ENCODE peak calls at places on chromosomes 13 and 19, in nine cellular contexts. One of them, this sample, is unnamed.

GRCh38 chr13:41905600-41906254 is 55.2 kb downstream of the VWA8 start:
- DNase-seq in BJ: no peak
- DNase-seq in fibroblast of mammary gland: peak; percentile 68
- DNase-seq in HFF-Myc: no peak
- DNase-seq in GM23338: peak; percentile 70
- DNase-seq in cardiac muscle cell: peak; percentile 53
- DNase-seq in CD4-positive, alpha-beta T cell: no peak
- DNase-seq in fibroblast of the aortic adventitia: peak; percentile 66
- DNase-seq in heart right ventricle: no peak
- DNase-seq in this sample: no peak

GRCh38 chr19:1942078-1942933 is 1.3 kb downstream of the CSNK1G2 start:
- DNase-seq in BJ: peak; percentile 8
- DNase-seq in fibroblast of mammary gland: peak; percentile 50
- DNase-seq in HFF-Myc: peak; percentile 17
- DNase-seq in GM23338: peak; percentile 93
- DNase-seq in cardiac muscle cell: peak; percentile 73
- DNase-seq in CD4-positive, alpha-beta T cell: peak; percentile 71
- DNase-seq in fibroblast of the aortic adventitia: peak; percentile 57
- DNase-seq in heart right ventricle: peak; percentile 65
- DNase-seq in this sample: peak; percentile 90

GRCh38 chr19:54160182-54160811 is 776 bp upstream of the LENG1 start:
- DNase-seq in BJ: no peak
- DNase-seq in fibroblast of mammary gland: peak; percentile 43
- DNase-seq in HFF-Myc: no peak
- DNase-seq in GM23338: peak; percentile 55
- DNase-seq in cardiac muscle cell: peak; percentile 30
- DNase-seq in CD4-positive, alpha-beta T cell: no peak
- DNase-seq in fibroblast of the aortic adventitia: peak; percentile 26
- DNase-seq in heart right ventricle: no peak
- DNase-seq in this sample: no peak

GRCh38 chr19:6765738-6766356 is 1.4 kb downstream of the SH2D3A start:
- DNase-seq in BJ: no peak
- DNase-seq in fibroblast of mammary gland: no peak
- DNase-seq in HFF-Myc: no peak
- DNase-seq in GM23338: peak; percentile 96
- DNase-seq in cardiac muscle cell: no peak
- DNase-seq in CD4-positive, alpha-beta T cell: peak; percentile 10
- DNase-seq in fibroblast of the aortic adventitia: no peak
- DNase-seq in heart right ventricle: no peak
- DNase-seq in this sample: peak; percentile 98

GRCh38 chr13:34942732-34943674 is 933 bp downstream of the NBEA start:
- DNase-seq in BJ: no peak
- DNase-seq in fibroblast of mammary gland: no peak
- DNase-seq in HFF-Myc: no peak
- DNase-seq in GM23338: peak; percentile 78
- DNase-seq in cardiac muscle cell: peak; percentile 5
- DNase-seq in CD4-positive, alpha-beta T cell: no peak
- DNase-seq in fibroblast of the aortic adventitia: no peak
- DNase-seq in heart right ventricle: peak; percentile 26
- DNase-seq in this sample: peak; percentile 68

GRCh38 chr19:10852098-10852800 is 4.0 kb downstream of the C19orf38 start:
- DNase-seq in BJ: peak; percentile 23
- DNase-seq in fibroblast of mammary gland: peak; percentile 49
- DNase-seq in HFF-Myc: no peak
- DNase-seq in GM23338: no peak
- DNase-seq in cardiac muscle cell: peak; percentile 45
- DNase-seq in CD4-positive, alpha-beta T cell: no peak
- DNase-seq in fibroblast of the aortic adventitia: peak; percentile 53
- DNase-seq in heart right ventricle: no peak
- DNase-seq in this sample: no peak

GRCh38 chr13:20848944-20849343 is 53.6 kb downstream of the XPO4 start:
- DNase-seq in BJ: no peak
- DNase-seq in fibroblast of mammary gland: no peak
- DNase-seq in HFF-Myc: no peak
- DNase-seq in GM23338: no peak
- DNase-seq in cardiac muscle cell: no peak
- DNase-seq in CD4-positive, alpha-beta T cell: no peak
- DNase-seq in fibroblast of the aortic adventitia: peak; percentile 76
- DNase-seq in heart right ventricle: no peak
- DNase-seq in this sample: no peak

GRCh38 chr13:106753241-106753640 is 185.3 kb upstream of the ARGLU1 start:
- DNase-seq in BJ: no peak
- DNase-seq in fibroblast of mammary gland: no peak
- DNase-seq in HFF-Myc: no peak
- DNase-seq in GM23338: no peak
- DNase-seq in cardiac muscle cell: no peak
- DNase-seq in CD4-positive, alpha-beta T cell: no peak
- DNase-seq in fibroblast of the aortic adventitia: no peak
- DNase-seq in heart right ventricle: peak; percentile 35
- DNase-seq in this sample: no peak

GRCh38 chr19:46656541-46656940 is 4.4 kb downstream of the DACT3 start:
- DNase-seq in BJ: no peak
- DNase-seq in fibroblast of mammary gland: no peak
- DNase-seq in HFF-Myc: no peak
- DNase-seq in GM23338: no peak
- DNase-seq in cardiac muscle cell: no peak
- DNase-seq in CD4-positive, alpha-beta T cell: no peak
- DNase-seq in fibroblast of the aortic adventitia: no peak
- DNase-seq in heart right ventricle: no peak
- DNase-seq in this sample: no peak

GRCh38 chr13:44583126-44583525 is 7.0 kb upstream of the TSC22D1 start:
- DNase-seq in BJ: no peak
- DNase-seq in fibroblast of mammary gland: no peak
- DNase-seq in HFF-Myc: no peak
- DNase-seq in GM23338: no peak
- DNase-seq in cardiac muscle cell: no peak
- DNase-seq in CD4-positive, alpha-beta T cell: no peak
- DNase-seq in fibroblast of the aortic adventitia: no peak
- DNase-seq in heart right ventricle: no peak
- DNase-seq in this sample: no peak

GRCh38 chr13:73338389-73338788 is 279.6 kb downstream of the KLF5 start:
- DNase-seq in BJ: no peak
- DNase-seq in fibroblast of mammary gland: peak; percentile 17
- DNase-seq in HFF-Myc: no peak
- DNase-seq in GM23338: no peak
- DNase-seq in cardiac muscle cell: peak; percentile 61
- DNase-seq in CD4-positive, alpha-beta T cell: no peak
- DNase-seq in fibroblast of the aortic adventitia: peak; percentile 6
- DNase-seq in heart right ventricle: no peak
- DNase-seq in this sample: no peak

GRCh38 chr13:73340069-73340468 is 281.3 kb downstream of the KLF5 start:
- DNase-seq in BJ: no peak
- DNase-seq in fibroblast of mammary gland: no peak
- DNase-seq in HFF-Myc: no peak
- DNase-seq in GM23338: no peak
- DNase-seq in cardiac muscle cell: no peak
- DNase-seq in CD4-positive, alpha-beta T cell: no peak
- DNase-seq in fibroblast of the aortic adventitia: no peak
- DNase-seq in heart right ventricle: no peak
- DNase-seq in this sample: no peak

GRCh38 chr13:73339086-73339485 is 280.3 kb downstream of the KLF5 start:
- DNase-seq in BJ: no peak
- DNase-seq in fibroblast of mammary gland: no peak
- DNase-seq in HFF-Myc: no peak
- DNase-seq in GM23338: no peak
- DNase-seq in cardiac muscle cell: no peak
- DNase-seq in CD4-positive, alpha-beta T cell: no peak
- DNase-seq in fibroblast of the aortic adventitia: no peak
- DNase-seq in heart right ventricle: no peak
- DNase-seq in this sample: no peak

GRCh38 chr13:73337511-73337910 is 278.7 kb downstream of the KLF5 start:
- DNase-seq in BJ: no peak
- DNase-seq in fibroblast of mammary gland: no peak
- DNase-seq in HFF-Myc: no peak
- DNase-seq in GM23338: no peak
- DNase-seq in cardiac muscle cell: no peak
- DNase-seq in CD4-positive, alpha-beta T cell: no peak
- DNase-seq in fibroblast of the aortic adventitia: no peak
- DNase-seq in heart right ventricle: no peak
- DNase-seq in this sample: no peak

DNA sequence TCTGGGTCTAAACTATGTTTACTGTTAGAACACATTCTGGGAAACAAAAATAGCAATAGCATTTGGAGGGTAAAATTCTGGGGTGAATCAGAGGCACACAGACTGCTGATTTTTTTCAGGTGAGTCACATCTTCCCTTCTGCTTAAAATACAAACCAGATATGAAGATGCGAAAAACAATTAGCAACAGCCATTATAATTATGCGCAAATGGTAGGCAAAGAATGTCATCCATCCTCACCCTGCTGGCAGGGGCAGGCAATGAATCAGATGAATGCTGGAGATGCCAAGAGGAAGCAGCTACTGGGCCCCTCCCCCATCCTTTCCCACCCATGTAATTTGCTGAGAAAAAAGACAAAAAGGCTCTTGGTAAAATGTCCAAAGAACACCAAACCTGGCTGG is 282.9 kb downstream of the KLF5 start:
- DNase-seq in BJ: peak; percentile 54
- DNase-seq in fibroblast of mammary gland: peak; percentile 68
- DNase-seq in HFF-Myc: no peak
- DNase-seq in GM23338: peak; percentile 41
- DNase-seq in cardiac muscle cell: peak; percentile 25
- DNase-seq in CD4-positive, alpha-beta T cell: no peak
- DNase-seq in fibroblast of the aortic adventitia: peak; percentile 25
- DNase-seq in heart right ventricle: no peak
- DNase-seq in this sample: peak; percentile 30
- TF ChIP-seq CTCF in BJ: no peak
- TF ChIP-seq CTCF in fibroblast of mammary gland: no peak
- TF ChIP-seq CTCF in HFF-Myc: no peak
- TF ChIP-seq CTCF in GM23338: no peak
- TF ChIP-seq CTCF in cardiac muscle cell: no peak
- TF ChIP-seq CTCF in CD4-positive, alpha-beta T cell: no peak
- TF ChIP-seq CTCF in fibroblast of the aortic adventitia: no peak
- TF ChIP-seq CTCF in heart right ventricle: no peak
- TF ChIP-seq CTCF in this sample: no peak

GRCh38 chr19:3783660-3784584 is 2.3 kb downstream of the MATK start:
- DNase-seq in BJ: no peak
- DNase-seq in fibroblast of mammary gland: no peak
- DNase-seq in HFF-Myc: no peak
- DNase-seq in GM23338: peak; percentile 81
- DNase-seq in cardiac muscle cell: no peak
- DNase-seq in CD4-positive, alpha-beta T cell: peak; percentile 19
- DNase-seq in fibroblast of the aortic adventitia: no peak
- DNase-seq in heart right ventricle: no peak
- DNase-seq in this sample: peak; percentile 87
- TF ChIP-seq CTCF in BJ: no peak
- TF ChIP-seq CTCF in fibroblast of mammary gland: peak; percentile 22
- TF ChIP-seq CTCF in HFF-Myc: peak; percentile 24
- TF ChIP-seq CTCF in GM23338: peak; percentile 63
- TF ChIP-seq CTCF in cardiac muscle cell: peak; percentile 14
- TF ChIP-seq CTCF in CD4-positive, alpha-beta T cell: peak; percentile 12
- TF ChIP-seq CTCF in fibroblast of the aortic adventitia: no peak
- TF ChIP-seq CTCF in heart right ventricle: no peak
- TF ChIP-seq CTCF in this sample: peak; percentile 77

DNA sequence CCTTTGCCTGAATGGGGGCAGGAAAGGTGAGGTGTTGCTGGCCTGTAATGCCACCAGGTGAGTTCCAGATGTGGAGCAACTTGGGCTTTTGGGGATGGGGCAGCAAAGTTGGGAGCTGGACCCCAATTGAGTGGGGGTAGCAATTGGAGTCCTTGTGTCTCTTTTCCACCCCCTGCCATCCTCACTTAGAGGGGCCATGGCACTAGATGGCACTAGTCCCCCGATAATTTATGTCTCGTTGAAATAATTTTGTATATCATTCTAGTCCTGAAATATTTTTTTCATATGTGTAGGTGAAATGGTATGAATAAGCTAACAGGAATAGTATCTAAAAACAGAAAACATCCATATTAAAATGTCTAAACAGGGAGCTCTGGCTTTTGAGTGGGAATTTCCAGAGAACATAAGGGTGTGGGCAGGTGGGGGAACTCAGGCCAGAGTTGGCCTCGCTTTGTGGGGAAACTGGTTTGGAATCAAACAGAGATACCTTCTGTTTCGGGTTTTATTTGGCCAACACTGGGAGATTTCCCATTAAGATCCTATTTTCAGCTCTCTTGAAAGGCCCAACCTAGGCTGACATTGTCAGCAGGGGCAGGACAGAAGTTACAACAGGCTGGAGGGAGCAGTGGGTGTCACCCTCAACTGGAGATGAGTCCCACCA is 3.4 kb downstream of the ZNF576 start:
- DNase-seq in BJ: no peak
- DNase-seq in fibroblast of mammary gland: no peak
- DNase-seq in HFF-Myc: no peak
- DNase-seq in GM23338: no peak
- DNase-seq in cardiac muscle cell: no peak
- DNase-seq in CD4-positive, alpha-beta T cell: no peak
- DNase-seq in fibroblast of the aortic adventitia: no peak
- DNase-seq in heart right ventricle: no peak
- DNase-seq in this sample: no peak
- TF ChIP-seq CTCF in BJ: no peak
- TF ChIP-seq CTCF in fibroblast of mammary gland: no peak
- TF ChIP-seq CTCF in HFF-Myc: no peak
- TF ChIP-seq CTCF in GM23338: no peak
- TF ChIP-seq CTCF in cardiac muscle cell: no peak
- TF ChIP-seq CTCF in CD4-positive, alpha-beta T cell: no peak
- TF ChIP-seq CTCF in fibroblast of the aortic adventitia: no peak
- TF ChIP-seq CTCF in heart right ventricle: no peak
- TF ChIP-seq CTCF in this sample: no peak

GRCh38 chr13:27794921-27795717 is 2.8 kb downstream of the GSX1 start:
- DNase-seq in BJ: no peak
- DNase-seq in fibroblast of mammary gland: no peak
- DNase-seq in HFF-Myc: no peak
- DNase-seq in GM23338: peak; percentile 78
- DNase-seq in cardiac muscle cell: no peak
- DNase-seq in CD4-positive, alpha-beta T cell: no peak
- DNase-seq in fibroblast of the aortic adventitia: no peak
- DNase-seq in heart right ventricle: no peak
- DNase-seq in this sample: peak; percentile 68

GRCh38 chr13:27794075-27794691 is 1.9 kb downstream of the GSX1 start:
- DNase-seq in BJ: no peak
- DNase-seq in fibroblast of mammary gland: no peak
- DNase-seq in HFF-Myc: no peak
- DNase-seq in GM23338: peak; percentile 63
- DNase-seq in cardiac muscle cell: no peak
- DNase-seq in CD4-positive, alpha-beta T cell: no peak
- DNase-seq in fibroblast of the aortic adventitia: no peak
- DNase-seq in heart right ventricle: no peak
- DNase-seq in this sample: no peak

GRCh38 chr13:27795718-27796019 is 3.4 kb downstream of the GSX1 start:
- DNase-seq in BJ: no peak
- DNase-seq in fibroblast of mammary gland: no peak
- DNase-seq in HFF-Myc: no peak
- DNase-seq in GM23338: no peak
- DNase-seq in cardiac muscle cell: no peak
- DNase-seq in CD4-positive, alpha-beta T cell: no peak
- DNase-seq in fibroblast of the aortic adventitia: no peak
- DNase-seq in heart right ventricle: no peak
- DNase-seq in this sample: no peak

GRCh38 chr13:27796544-27797227 is 4.4 kb downstream of the GSX1 start:
- DNase-seq in BJ: no peak
- DNase-seq in fibroblast of mammary gland: no peak
- DNase-seq in HFF-Myc: no peak
- DNase-seq in GM23338: peak; percentile 65
- DNase-seq in cardiac muscle cell: no peak
- DNase-seq in CD4-positive, alpha-beta T cell: no peak
- DNase-seq in fibroblast of the aortic adventitia: no peak
- DNase-seq in heart right ventricle: no peak
- DNase-seq in this sample: no peak

DNA sequence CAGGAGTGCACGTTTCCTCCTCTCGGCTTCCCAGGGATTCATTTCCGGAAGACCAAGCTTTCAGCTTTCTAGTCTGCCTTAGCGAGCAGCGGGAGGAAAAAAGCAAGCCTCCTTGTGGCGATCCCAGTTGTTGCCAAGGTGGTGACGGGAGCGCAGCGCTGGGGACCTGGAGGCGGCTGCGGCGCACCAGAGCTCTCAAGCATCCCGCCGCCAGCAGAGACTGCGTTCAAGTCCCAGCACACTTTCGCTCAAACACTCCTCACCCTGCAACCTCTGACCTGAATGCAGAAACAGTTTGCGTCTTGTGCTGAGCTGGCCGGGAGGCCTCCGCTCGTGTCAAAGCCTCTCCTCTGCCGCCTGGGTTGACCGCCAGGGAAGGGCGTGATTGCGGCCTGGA is 4.9 kb downstream of the GSX1 start:
- DNase-seq in BJ: no peak
- DNase-seq in fibroblast of mammary gland: peak; percentile 19
- DNase-seq in HFF-Myc: no peak
- DNase-seq in GM23338: peak; percentile 95
- DNase-seq in cardiac muscle cell: peak; percentile 39
- DNase-seq in CD4-positive, alpha-beta T cell: no peak
- DNase-seq in fibroblast of the aortic adventitia: peak; percentile 8
- DNase-seq in heart right ventricle: no peak
- DNase-seq in this sample: peak; percentile 80
- TF ChIP-seq CTCF in BJ: peak; percentile 10
- TF ChIP-seq CTCF in fibroblast of mammary gland: peak; percentile 5
- TF ChIP-seq CTCF in HFF-Myc: no peak
- TF ChIP-seq CTCF in GM23338: peak; percentile 49
- TF ChIP-seq CTCF in cardiac muscle cell: peak; percentile 31
- TF ChIP-seq CTCF in CD4-positive, alpha-beta T cell: no peak
- TF ChIP-seq CTCF in fibroblast of the aortic adventitia: peak; percentile 12
- TF ChIP-seq CTCF in heart right ventricle: no peak
- TF ChIP-seq CTCF in this sample: peak; percentile 67

This sample was measured in H9.